ENCODE peak calls at places on chromosomes 6 and 20, in ten cellular contexts. One of them, this sample, is unnamed.

GRCh38 chr6:2007165-2007564 is 238.2 kb downstream of the GMDS start:
- DNase-seq in AG04449: no peak
- DNase-seq in heart left ventricle: no peak
- DNase-seq in GM23338: no peak
- DNase-seq in mesothelial cell of epicardium: no peak
- DNase-seq in nephron progenitor cell: no peak
- DNase-seq in lower lobe of right lung: no peak
- DNase-seq in A673: no peak
- DNase-seq in endodermal cell: no peak
- DNase-seq in testis: no peak
- DNase-seq in this sample: no peak

GRCh38 chr20:30811896-30812671 is 445.4 kb upstream of the DEFB115 start:
- DNase-seq in AG04449: no peak
- DNase-seq in heart left ventricle: peak
- DNase-seq in GM23338: peak
- DNase-seq in mesothelial cell of epicardium: no peak
- DNase-seq in nephron progenitor cell: no peak
- DNase-seq in lower lobe of right lung: peak
- DNase-seq in A673: no peak
- DNase-seq in endodermal cell: peak
- DNase-seq in testis: peak
- DNase-seq in this sample: peak

GRCh38 chr20:57124800-57125399 is 141.5 kb downstream of the BMP7 start:
- DNase-seq in AG04449: no peak
- DNase-seq in heart left ventricle: no peak
- DNase-seq in GM23338: no peak
- DNase-seq in mesothelial cell of epicardium: no peak
- DNase-seq in nephron progenitor cell: no peak
- DNase-seq in lower lobe of right lung: no peak
- DNase-seq in A673: no peak
- DNase-seq in endodermal cell: peak
- DNase-seq in testis: no peak
- DNase-seq in this sample: no peak

GRCh38 chr20:37053230-37053950 is 42.4 kb downstream of the RBL1 start:
- DNase-seq in AG04449: peak
- DNase-seq in heart left ventricle: no peak
- DNase-seq in GM23338: no peak
- DNase-seq in mesothelial cell of epicardium: no peak
- DNase-seq in nephron progenitor cell: no peak
- DNase-seq in lower lobe of right lung: no peak
- DNase-seq in A673: no peak
- DNase-seq in endodermal cell: no peak
- DNase-seq in testis: no peak
- DNase-seq in this sample: no peak

GRCh38 chr6:68108243-68108835 is 526.7 kb upstream of the ADGRB3 start:
- DNase-seq in AG04449: peak
- DNase-seq in heart left ventricle: no peak
- DNase-seq in GM23338: no peak
- DNase-seq in mesothelial cell of epicardium: no peak
- DNase-seq in nephron progenitor cell: no peak
- DNase-seq in lower lobe of right lung: no peak
- DNase-seq in A673: peak
- DNase-seq in endodermal cell: no peak
- DNase-seq in testis: no peak
- DNase-seq in this sample: no peak

GRCh38 chr6:123926000-123926399 is 122.3 kb downstream of the NKAIN2 start:
- DNase-seq in AG04449: no peak
- DNase-seq in heart left ventricle: no peak
- DNase-seq in GM23338: no peak
- DNase-seq in mesothelial cell of epicardium: no peak
- DNase-seq in nephron progenitor cell: no peak
- DNase-seq in lower lobe of right lung: no peak
- DNase-seq in A673: no peak
- DNase-seq in endodermal cell: no peak
- DNase-seq in testis: no peak
- DNase-seq in this sample: no peak

GRCh38 chr6:126955621-126956020 is 162.8 kb upstream of the RSPO3 start:
- DNase-seq in AG04449: no peak
- DNase-seq in heart left ventricle: no peak
- DNase-seq in GM23338: no peak
- DNase-seq in mesothelial cell of epicardium: no peak
- DNase-seq in nephron progenitor cell: no peak
- DNase-seq in lower lobe of right lung: no peak
- DNase-seq in A673: no peak
- DNase-seq in endodermal cell: no peak
- DNase-seq in testis: no peak
- DNase-seq in this sample: no peak

GRCh38 chr6:11729083-11729482 is 49.5 kb downstream of the ADTRP start:
- DNase-seq in AG04449: no peak
- DNase-seq in heart left ventricle: no peak
- DNase-seq in GM23338: no peak
- DNase-seq in mesothelial cell of epicardium: no peak
- DNase-seq in nephron progenitor cell: no peak
- DNase-seq in lower lobe of right lung: no peak
- DNase-seq in A673: no peak
- DNase-seq in endodermal cell: no peak
- DNase-seq in testis: no peak
- DNase-seq in this sample: no peak

GRCh38 chr6:37821449-37821848 is 1.9 kb downstream of the ZFAND3 start:
- DNase-seq in AG04449: no peak
- DNase-seq in heart left ventricle: no peak
- DNase-seq in GM23338: no peak
- DNase-seq in mesothelial cell of epicardium: no peak
- DNase-seq in nephron progenitor cell: no peak
- DNase-seq in lower lobe of right lung: no peak
- DNase-seq in A673: no peak
- DNase-seq in endodermal cell: no peak
- DNase-seq in testis: no peak
- DNase-seq in this sample: no peak

GRCh38 chr6:136969433-136969832 is 47.3 kb downstream of the SLC35D3 start:
- DNase-seq in AG04449: no peak
- DNase-seq in heart left ventricle: peak
- DNase-seq in GM23338: no peak
- DNase-seq in mesothelial cell of epicardium: no peak
- DNase-seq in nephron progenitor cell: no peak
- DNase-seq in lower lobe of right lung: no peak
- DNase-seq in A673: no peak
- DNase-seq in endodermal cell: no peak
- DNase-seq in testis: no peak
- DNase-seq in this sample: no peak

GRCh38 chr20:49424536-49424935 is 57.9 kb downstream of the KCNB1 start:
- DNase-seq in AG04449: no peak
- DNase-seq in heart left ventricle: peak
- DNase-seq in GM23338: peak
- DNase-seq in mesothelial cell of epicardium: no peak
- DNase-seq in nephron progenitor cell: peak
- DNase-seq in lower lobe of right lung: no peak
- DNase-seq in A673: peak
- DNase-seq in endodermal cell: no peak
- DNase-seq in testis: no peak
- DNase-seq in this sample: no peak

DNA sequence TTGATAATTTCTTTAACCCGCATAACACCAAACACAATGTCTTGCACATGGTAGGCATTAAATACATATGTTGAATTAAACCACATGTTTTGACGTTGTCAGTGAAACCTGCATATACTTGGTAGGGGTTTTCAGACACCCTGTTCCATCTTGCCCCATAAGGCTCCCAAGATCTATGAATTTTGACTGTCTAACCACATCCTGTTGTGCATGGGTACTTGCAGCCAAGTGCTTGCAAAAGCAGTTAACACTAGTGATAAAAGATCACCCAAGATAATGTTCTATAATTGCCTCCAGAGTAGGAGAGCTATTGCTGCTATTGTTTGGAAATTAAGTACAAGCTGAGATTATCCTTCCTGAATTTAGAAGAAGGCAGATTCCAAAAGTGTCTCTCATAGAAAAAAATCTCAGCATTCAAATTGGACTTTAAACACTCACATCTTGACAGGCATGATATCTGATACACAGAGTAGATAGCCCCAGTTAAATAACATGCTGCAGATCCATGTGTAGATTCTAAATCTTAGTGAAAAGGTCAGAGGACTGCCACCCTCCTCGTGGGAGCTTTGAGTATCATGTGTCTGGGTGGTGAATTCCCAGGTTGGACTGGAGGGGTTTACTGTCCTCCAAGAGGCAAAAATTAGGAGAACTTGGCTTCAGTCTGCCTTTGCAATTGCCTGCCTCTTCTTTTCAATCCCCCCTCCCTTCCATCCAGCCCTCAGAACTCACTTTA is 25.8 kb upstream of the CCN6 start:
- DNase-seq in AG04449: no peak
- DNase-seq in heart left ventricle: no peak
- DNase-seq in GM23338: no peak
- DNase-seq in mesothelial cell of epicardium: no peak
- DNase-seq in nephron progenitor cell: no peak
- DNase-seq in lower lobe of right lung: no peak
- DNase-seq in A673: peak
- DNase-seq in endodermal cell: no peak
- DNase-seq in testis: no peak
- DNase-seq in this sample: no peak
- TF ChIP-seq CTCF in AG04449: no peak
- TF ChIP-seq CTCF in heart left ventricle: no peak
- TF ChIP-seq CTCF in GM23338: no peak
- TF ChIP-seq CTCF in mesothelial cell of epicardium: no peak
- TF ChIP-seq CTCF in nephron progenitor cell: no peak
- TF ChIP-seq CTCF in lower lobe of right lung: no peak
- TF ChIP-seq CTCF in A673: no peak
- TF ChIP-seq CTCF in endodermal cell: no peak
- TF ChIP-seq CTCF in testis: no peak
- TF ChIP-seq CTCF in this sample: no peak

GRCh38 chr20:46253391-46253790 is 54.9 kb downstream of the CDH22 start:
- DNase-seq in AG04449: no peak
- DNase-seq in heart left ventricle: no peak
- DNase-seq in GM23338: peak
- DNase-seq in mesothelial cell of epicardium: no peak
- DNase-seq in nephron progenitor cell: peak
- DNase-seq in lower lobe of right lung: no peak
- DNase-seq in A673: peak
- DNase-seq in endodermal cell: peak
- DNase-seq in testis: peak
- DNase-seq in this sample: no peak
- TF ChIP-seq CTCF in AG04449: no peak
- TF ChIP-seq CTCF in heart left ventricle: no peak
- TF ChIP-seq CTCF in GM23338: peak
- TF ChIP-seq CTCF in mesothelial cell of epicardium: no peak
- TF ChIP-seq CTCF in nephron progenitor cell: peak
- TF ChIP-seq CTCF in lower lobe of right lung: no peak
- TF ChIP-seq CTCF in A673: peak
- TF ChIP-seq CTCF in endodermal cell: peak
- TF ChIP-seq CTCF in testis: no peak
- TF ChIP-seq CTCF in this sample: peak

GRCh38 chr20:11588875-11589274 is 328.8 kb upstream of the BTBD3 start:
- DNase-seq in AG04449: no peak
- DNase-seq in heart left ventricle: no peak
- DNase-seq in GM23338: no peak
- DNase-seq in mesothelial cell of epicardium: no peak
- DNase-seq in nephron progenitor cell: no peak
- DNase-seq in lower lobe of right lung: no peak
- DNase-seq in A673: no peak
- DNase-seq in endodermal cell: no peak
- DNase-seq in testis: no peak
- DNase-seq in this sample: no peak

GRCh38 chr20:11581271-11581670 is 336.4 kb upstream of the BTBD3 start:
- DNase-seq in AG04449: no peak
- DNase-seq in heart left ventricle: no peak
- DNase-seq in GM23338: peak
- DNase-seq in mesothelial cell of epicardium: no peak
- DNase-seq in nephron progenitor cell: no peak
- DNase-seq in lower lobe of right lung: no peak
- DNase-seq in A673: peak
- DNase-seq in endodermal cell: no peak
- DNase-seq in testis: no peak
- DNase-seq in this sample: no peak

GRCh38 chr20:11582073-11582472 is 335.6 kb upstream of the BTBD3 start:
- DNase-seq in AG04449: no peak
- DNase-seq in heart left ventricle: no peak
- DNase-seq in GM23338: no peak
- DNase-seq in mesothelial cell of epicardium: no peak
- DNase-seq in nephron progenitor cell: no peak
- DNase-seq in lower lobe of right lung: no peak
- DNase-seq in A673: no peak
- DNase-seq in endodermal cell: no peak
- DNase-seq in testis: no peak
- DNase-seq in this sample: no peak

GRCh38 chr20:11585752-11586352 is 331.8 kb upstream of the BTBD3 start:
- DNase-seq in AG04449: no peak
- DNase-seq in heart left ventricle: no peak
- DNase-seq in GM23338: peak
- DNase-seq in mesothelial cell of epicardium: no peak
- DNase-seq in nephron progenitor cell: no peak
- DNase-seq in lower lobe of right lung: no peak
- DNase-seq in A673: peak
- DNase-seq in endodermal cell: no peak
- DNase-seq in testis: no peak
- DNase-seq in this sample: peak
- TF ChIP-seq CTCF in AG04449: peak
- TF ChIP-seq CTCF in heart left ventricle: no peak
- TF ChIP-seq CTCF in GM23338: peak
- TF ChIP-seq CTCF in mesothelial cell of epicardium: peak
- TF ChIP-seq CTCF in nephron progenitor cell: peak
- TF ChIP-seq CTCF in lower lobe of right lung: no peak
- TF ChIP-seq CTCF in A673: peak
- TF ChIP-seq CTCF in endodermal cell: peak
- TF ChIP-seq CTCF in testis: no peak
- TF ChIP-seq CTCF in this sample: peak

GRCh38 chr6:157761926-157762325 is 61.1 kb upstream of the SNX9 start:
- DNase-seq in AG04449: no peak
- DNase-seq in heart left ventricle: no peak
- DNase-seq in GM23338: no peak
- DNase-seq in mesothelial cell of epicardium: no peak
- DNase-seq in nephron progenitor cell: no peak
- DNase-seq in lower lobe of right lung: no peak
- DNase-seq in A673: no peak
- DNase-seq in endodermal cell: no peak
- DNase-seq in testis: no peak
- DNase-seq in this sample: no peak

GRCh38 chr6:157764346-157765068 is 58.5 kb upstream of the SNX9 start:
- DNase-seq in AG04449: peak
- DNase-seq in heart left ventricle: peak
- DNase-seq in GM23338: no peak
- DNase-seq in mesothelial cell of epicardium: peak
- DNase-seq in nephron progenitor cell: peak
- DNase-seq in lower lobe of right lung: peak
- DNase-seq in A673: peak
- DNase-seq in endodermal cell: peak
- DNase-seq in testis: peak
- DNase-seq in this sample: peak

GRCh38 chr6:157763129-157763893 is 59.7 kb upstream of the SNX9 start:
- DNase-seq in AG04449: no peak
- DNase-seq in heart left ventricle: peak
- DNase-seq in GM23338: peak
- DNase-seq in mesothelial cell of epicardium: peak
- DNase-seq in nephron progenitor cell: no peak
- DNase-seq in lower lobe of right lung: peak
- DNase-seq in A673: no peak
- DNase-seq in endodermal cell: peak
- DNase-seq in testis: peak
- DNase-seq in this sample: peak

GRCh38 chr6:157762636-157763035 is 60.4 kb upstream of the SNX9 start:
- DNase-seq in AG04449: no peak
- DNase-seq in heart left ventricle: no peak
- DNase-seq in GM23338: no peak
- DNase-seq in mesothelial cell of epicardium: no peak
- DNase-seq in nephron progenitor cell: no peak
- DNase-seq in lower lobe of right lung: no peak
- DNase-seq in A673: no peak
- DNase-seq in endodermal cell: peak
- DNase-seq in testis: no peak
- DNase-seq in this sample: no peak

GRCh38 chr6:157763894-157764345 is 59.1 kb upstream of the SNX9 start:
- DNase-seq in AG04449: no peak
- DNase-seq in heart left ventricle: no peak
- DNase-seq in GM23338: no peak
- DNase-seq in mesothelial cell of epicardium: no peak
- DNase-seq in nephron progenitor cell: no peak
- DNase-seq in lower lobe of right lung: no peak
- DNase-seq in A673: no peak
- DNase-seq in endodermal cell: no peak
- DNase-seq in testis: no peak
- DNase-seq in this sample: no peak
- TF ChIP-seq CTCF in AG04449: no peak
- TF ChIP-seq CTCF in heart left ventricle: no peak
- TF ChIP-seq CTCF in GM23338: no peak
- TF ChIP-seq CTCF in mesothelial cell of epicardium: no peak
- TF ChIP-seq CTCF in nephron progenitor cell: no peak
- TF ChIP-seq CTCF in lower lobe of right lung: no peak
- TF ChIP-seq CTCF in A673: no peak
- TF ChIP-seq CTCF in endodermal cell: no peak
- TF ChIP-seq CTCF in testis: no peak
- TF ChIP-seq CTCF in this sample: no peak

This sample was measured in HFFc6.